ENCODE peak calls at places on chromosome 9, in eight cellular contexts. S is IMR-90, X is stomach, V is tibial nerve, W is ovary, P is prostate gland, I is breast epithelium, L is testis. A is an unnamed sample.

GRCh38 chr9:107378031-107378430 is 95.0 kb downstream of the RAD23B start:
- DNase-seq in S (no peak), I (no peak), L (no peak), V (no peak), X (no peak), P (no peak), W (no peak), A (no peak)

GRCh38 chr9:136133191-136133958 is 14.7 kb upstream of the TMEM250 start:
- DNase-seq in S (no peak), V (no peak), X (no peak), P (no peak), I (no peak), L (no peak), W (no peak), A (no peak)

GRCh38 chr9:1207681-1208080 is 157.5 kb downstream of the DMRT2 start:
- DNase-seq in X (no peak), I (no peak), W (no peak), S (peak; percentile 66), L (no peak), P (no peak), V (no peak), A (no peak)

GRCh38 chr9:18429065-18429464 is 44.9 kb upstream of the ADAMTSL1 start:
- DNase-seq in S (peak; percentile 75), L (no peak), W (no peak), X (no peak), I (no peak), V (no peak), P (no peak), A (no peak)

GRCh38 chr9:5230554-5230953 is 665 bp upstream of the INSL4 start:
- DNase-seq in S (no peak), V (no peak), P (no peak), W (no peak), L (no peak), I (no peak), X (no peak), A (no peak)

GRCh38 chr9:126146254-126147145 is 180.1 kb upstream of the MVB12B start:
- DNase-seq in L (peak; percentile 13), X (peak; percentile 24), I (no peak), V (no peak), P (no peak), W (peak; percentile 2), S (no peak), A (peak; percentile 6)

GRCh38 chr9:120353501-120353900 is 226.5 kb downstream of the CDK5RAP2 start:
- DNase-seq in V (no peak), X (no peak), I (no peak), W (peak; percentile 29), P (no peak), S (peak; percentile 69), L (no peak), A (no peak)

GRCh38 chr9:105911104-105911911 is 217.0 kb downstream of the TMEM38B start:
- DNase-seq in P (no peak), V (no peak), W (no peak), I (no peak), X (no peak), S (no peak), L (no peak), A (no peak)

GRCh38 chr9:81759680-81760215 is 70.4 kb upstream of the TLE1 start:
- DNase-seq in W (no peak), V (no peak), L (no peak), S (peak; percentile 99), I (no peak), P (no peak), X (no peak), A (no peak)

GRCh38 chr9:35521708-35522107 is 31.8 kb downstream of the RUSC2 start:
- DNase-seq in L (no peak), W (no peak), S (peak; percentile 88), X (no peak), I (no peak), P (no peak), V (no peak), A (no peak)

GRCh38 chr9:87530716-87531115 is 33.0 kb downstream of the DAPK1 start:
- DNase-seq in L (no peak), V (no peak), P (no peak), I (no peak), S (no peak), X (no peak), W (no peak), A (no peak)

GRCh38 chr9:36191290-36191645 is 547 bp downstream of the CLTA start:
- DNase-seq in L (peak; percentile 45), I (no peak), X (peak; percentile 35), V (peak; percentile 17), W (no peak), S (no peak), P (no peak), A (peak; percentile 37)

GRCh38 chr9:128972956-128973355 is 25.5 kb downstream of the NUP188 start:
- DNase-seq in X (peak; percentile 3), V (no peak), W (no peak), I (no peak), L (no peak), S (peak; percentile 91), P (no peak), A (no peak)

GRCh38 chr9:86634501-86634900 is 280.3 kb upstream of the TUT7 start:
- DNase-seq in I (no peak), W (no peak), L (no peak), S (no peak), P (no peak), V (no peak), X (no peak), A (no peak)

GRCh38 chr9:589723-590122 is 251.8 kb upstream of the DMRT1 start:
- DNase-seq in X (no peak), V (no peak), S (peak; percentile 31), I (no peak), L (no peak), P (no peak), W (peak; percentile 20), A (no peak)

GRCh38 chr9:14292181-14292773 is 21.7 kb downstream of the NFIB start:
- DNase-seq in V (no peak), I (no peak), S (no peak), L (no peak), W (no peak), X (no peak), P (no peak), A (no peak)

GRCh38 chr9:136328011-136328621 is 777 bp downstream of the GPSM1 start:
- DNase-seq in P (no peak), I (no peak), W (peak; percentile 57), S (no peak), V (no peak), L (no peak), X (peak; percentile 69), A (no peak)

GRCh38 chr9:90054810-90055209 is 450.0 kb downstream of the GADD45G start:
- DNase-seq in W (no peak), S (no peak), L (no peak), X (no peak), I (no peak), V (no peak), P (no peak), A (no peak)

DNA sequence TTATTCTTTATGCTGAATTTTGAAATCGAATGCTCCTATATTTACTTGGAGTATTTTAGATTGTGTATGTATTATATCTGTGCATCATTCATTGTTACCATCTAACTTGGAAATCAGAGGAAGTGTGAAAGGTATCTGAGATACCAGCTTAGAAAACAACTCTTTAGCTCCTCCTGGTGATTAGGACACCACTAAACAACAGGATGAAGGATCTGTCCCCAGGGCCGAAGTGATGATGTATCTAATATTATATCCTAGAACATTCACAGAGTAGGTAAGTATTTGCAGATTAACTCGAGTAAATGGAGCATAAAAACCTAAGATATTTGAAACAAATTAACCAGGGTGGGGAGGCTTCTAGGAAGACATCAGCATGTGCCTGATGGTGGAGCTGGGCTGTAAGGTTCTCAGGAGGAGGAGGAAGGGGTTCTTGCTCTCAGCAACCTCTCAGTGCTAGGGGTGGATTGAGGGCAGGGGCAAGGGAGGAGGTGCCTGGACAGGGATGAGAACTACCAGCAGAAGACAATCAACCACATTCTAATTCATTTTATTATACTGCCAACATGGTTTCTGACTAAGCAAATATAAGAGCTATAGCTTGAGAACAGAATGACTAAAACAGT is 2.6 kb upstream of the NFIL3 start:
- DNase-seq in V (peak; percentile 36), W (no peak), X (no peak), L (peak; percentile 39), S (peak; percentile 55), P (peak; percentile 39), I (no peak), A (no peak)
- TF ChIP-seq CTCF in V (peak; percentile 49), W (peak; percentile 44), X (no peak), L (peak; percentile 27), S (peak; percentile 48), P (peak; percentile 54), I (peak; percentile 62), A (peak; percentile 67)

GRCh38 chr9:6412572-6413364 is at the start of gene UHRF2:
- DNase-seq in X (peak; percentile 99), P (peak; percentile 98), W (peak; percentile 99), S (peak; percentile 97), L (peak; percentile 100), I (peak; percentile 98), V (peak; percentile 97), A (peak; percentile 99)
- TF ChIP-seq POLR2A in X (no peak), P (peak; percentile 84), W (peak; percentile 49), S (peak; percentile 92), L (no peak), I (peak; percentile 69), V (peak; percentile 59), A (peak; percentile 85)

DNA sequence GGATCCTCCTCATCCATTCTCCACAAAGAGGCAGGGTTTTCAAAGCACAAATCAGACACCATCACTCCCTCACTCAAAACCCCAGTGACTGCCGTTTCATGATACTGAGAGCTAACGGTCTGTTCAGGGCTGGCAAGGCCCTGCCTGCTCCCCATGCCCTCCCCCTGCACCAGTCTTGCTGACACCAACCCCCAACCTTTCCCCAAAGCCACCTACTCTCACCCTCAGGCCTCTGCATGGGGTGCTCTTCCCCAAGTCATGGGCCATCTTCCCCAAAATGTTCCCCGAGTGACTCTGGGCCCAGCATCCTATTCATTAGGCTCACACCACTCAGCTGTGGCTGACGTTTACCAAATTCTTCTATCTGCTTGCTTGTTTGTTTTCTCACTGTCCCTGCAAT is 21.7 kb upstream of the OLFM1 start:
- DNase-seq in V (no peak), W (no peak), L (no peak), P (no peak), X (no peak), S (no peak), I (no peak), A (no peak)
- TF ChIP-seq CTCF in V (no peak), W (no peak), L (no peak), P (no peak), X (no peak), S (no peak), I (no peak), A (no peak)

GRCh38 chr9:114221706-114222465 is 66.5 kb downstream of the COL27A1 start:
- DNase-seq in L (no peak), X (no peak), S (peak; percentile 54), V (no peak), P (no peak), W (no peak), I (no peak), A (no peak)

GRCh38 chr9:114223564-114224246 is 68.4 kb downstream of the COL27A1 start:
- DNase-seq in X (no peak), V (no peak), S (peak; percentile 81), P (no peak), L (no peak), I (no peak), W (no peak), A (no peak)

GRCh38 chr9:114226289-114227055 is 71.1 kb downstream of the COL27A1 start:
- DNase-seq in L (no peak), W (no peak), P (no peak), I (no peak), X (no peak), V (no peak), S (no peak), A (no peak)

GRCh38 chr9:114225534-114226288 is 70.4 kb downstream of the COL27A1 start:
- DNase-seq in P (no peak), W (no peak), I (no peak), V (no peak), X (no peak), L (no peak), S (peak; percentile 67), A (no peak)

GRCh38 chr9:114224247-114224610 is 68.9 kb downstream of the COL27A1 start:
- DNase-seq in V (no peak), X (no peak), I (no peak), P (no peak), W (no peak), S (peak; percentile 72), L (no peak), A (no peak)
- TF ChIP-seq POLR2A in V (no peak), X (no peak), I (no peak), P (no peak), W (no peak), S (no peak), L (no peak), A (no peak)